ENCODE peak calls at places on chromosomes 5 and 9, in seven cellular contexts. One of them, this sample, is unnamed.
A peak's percentile ranks its signal among the peaks of the same experiment; 100 is the strongest.

GRCh38 chr5:95848701-95849100 is 26.2 kb upstream of the GLRX start:
- DNase-seq in progenitor cell of endocrine pancreas: no peak
- DNase-seq in SK-N-SH: no peak
- DNase-seq in A549: no peak
- DNase-seq in AG09319: no peak
- DNase-seq in lower leg skin: no peak
- DNase-seq in epithelial cell of esophagus: no peak
- DNase-seq in this sample: no peak

GRCh38 chr5:53002491-53002890 is 13.3 kb downstream of the ITGA2 start:
- DNase-seq in progenitor cell of endocrine pancreas: no peak
- DNase-seq in epithelial cell of esophagus: no peak
- DNase-seq in SK-N-SH: no peak
- DNase-seq in lower leg skin: no peak
- DNase-seq in AG09319: no peak
- DNase-seq in A549: no peak
- DNase-seq in this sample: no peak

GRCh38 chr9:7536310-7536939 is 263.2 kb downstream of the DMAC1 start:
- DNase-seq in A549: peak; percentile 21
- DNase-seq in lower leg skin: no peak
- DNase-seq in progenitor cell of endocrine pancreas: no peak
- DNase-seq in AG09319: peak; percentile 3
- DNase-seq in epithelial cell of esophagus: peak; percentile 71
- DNase-seq in SK-N-SH: peak; percentile 45
- DNase-seq in this sample: no peak

GRCh38 chr5:35856186-35857003 is at the start of gene IL7R:
- DNase-seq in epithelial cell of esophagus: peak; percentile 19
- DNase-seq in lower leg skin: no peak
- DNase-seq in A549: no peak
- DNase-seq in SK-N-SH: no peak
- DNase-seq in AG09319: no peak
- DNase-seq in progenitor cell of endocrine pancreas: no peak
- DNase-seq in this sample: no peak

GRCh38 chr9:71518045-71518888 is 250.0 kb downstream of the CEMIP2 start:
- DNase-seq in SK-N-SH: no peak
- DNase-seq in A549: no peak
- DNase-seq in epithelial cell of esophagus: no peak
- DNase-seq in progenitor cell of endocrine pancreas: no peak
- DNase-seq in lower leg skin: no peak
- DNase-seq in AG09319: no peak
- DNase-seq in this sample: no peak

GRCh38 chr9:72925891-72926290 is 27.0 kb downstream of the ALDH1A1 start:
- DNase-seq in A549: no peak
- DNase-seq in AG09319: no peak
- DNase-seq in SK-N-SH: no peak
- DNase-seq in lower leg skin: no peak
- DNase-seq in progenitor cell of endocrine pancreas: no peak
- DNase-seq in epithelial cell of esophagus: no peak
- DNase-seq in this sample: no peak

GRCh38 chr5:174056064-174056842 is 10.7 kb downstream of the NSG2 start:
- DNase-seq in AG09319: no peak
- DNase-seq in SK-N-SH: no peak
- DNase-seq in epithelial cell of esophagus: no peak
- DNase-seq in progenitor cell of endocrine pancreas: no peak
- DNase-seq in lower leg skin: no peak
- DNase-seq in A549: no peak
- DNase-seq in this sample: no peak

GRCh38 chr5:174404848-174405247 is 319.5 kb upstream of the MSX2 start:
- DNase-seq in progenitor cell of endocrine pancreas: no peak
- DNase-seq in A549: no peak
- DNase-seq in AG09319: no peak
- DNase-seq in SK-N-SH: no peak
- DNase-seq in epithelial cell of esophagus: no peak
- DNase-seq in lower leg skin: no peak
- DNase-seq in this sample: no peak

GRCh38 chr9:126113176-126113575 is 213.5 kb upstream of the MVB12B start:
- DNase-seq in SK-N-SH: no peak
- DNase-seq in A549: no peak
- DNase-seq in lower leg skin: peak; percentile 43
- DNase-seq in AG09319: no peak
- DNase-seq in progenitor cell of endocrine pancreas: no peak
- DNase-seq in epithelial cell of esophagus: no peak
- DNase-seq in this sample: peak; percentile 22

GRCh38 chr5:81183811-81184748 is 49.0 kb upstream of the CKMT2 start:
- DNase-seq in progenitor cell of endocrine pancreas: no peak
- DNase-seq in lower leg skin: no peak
- DNase-seq in SK-N-SH: peak; percentile 64
- DNase-seq in A549: no peak
- DNase-seq in AG09319: no peak
- DNase-seq in epithelial cell of esophagus: no peak
- DNase-seq in this sample: no peak

GRCh38 chr5:73687357-73687756 is 61.4 kb downstream of the ARHGEF28 start:
- DNase-seq in progenitor cell of endocrine pancreas: no peak
- DNase-seq in SK-N-SH: no peak
- DNase-seq in lower leg skin: no peak
- DNase-seq in AG09319: no peak
- DNase-seq in A549: no peak
- DNase-seq in epithelial cell of esophagus: no peak
- DNase-seq in this sample: no peak

GRCh38 chr9:112559629-112560413 is 73.2 kb downstream of the KIAA1958 start:
- DNase-seq in A549: no peak
- DNase-seq in lower leg skin: no peak
- DNase-seq in epithelial cell of esophagus: no peak
- DNase-seq in SK-N-SH: no peak
- DNase-seq in progenitor cell of endocrine pancreas: no peak
- DNase-seq in AG09319: no peak
- DNase-seq in this sample: no peak

GRCh38 chr5:120447706-120448239 is 16.3 kb upstream of the PRR16 start:
- DNase-seq in progenitor cell of endocrine pancreas: no peak
- DNase-seq in AG09319: no peak
- DNase-seq in lower leg skin: no peak
- DNase-seq in SK-N-SH: peak; percentile 25
- DNase-seq in A549: no peak
- DNase-seq in epithelial cell of esophagus: peak; percentile 66
- DNase-seq in this sample: no peak
- TF ChIP-seq CTCF in progenitor cell of endocrine pancreas: no peak
- TF ChIP-seq CTCF in AG09319: no peak
- TF ChIP-seq CTCF in lower leg skin: no peak
- TF ChIP-seq CTCF in SK-N-SH: peak; percentile 24
- TF ChIP-seq CTCF in A549: no peak
- TF ChIP-seq CTCF in epithelial cell of esophagus: peak; percentile 24
- TF ChIP-seq CTCF in this sample: no peak

DNA sequence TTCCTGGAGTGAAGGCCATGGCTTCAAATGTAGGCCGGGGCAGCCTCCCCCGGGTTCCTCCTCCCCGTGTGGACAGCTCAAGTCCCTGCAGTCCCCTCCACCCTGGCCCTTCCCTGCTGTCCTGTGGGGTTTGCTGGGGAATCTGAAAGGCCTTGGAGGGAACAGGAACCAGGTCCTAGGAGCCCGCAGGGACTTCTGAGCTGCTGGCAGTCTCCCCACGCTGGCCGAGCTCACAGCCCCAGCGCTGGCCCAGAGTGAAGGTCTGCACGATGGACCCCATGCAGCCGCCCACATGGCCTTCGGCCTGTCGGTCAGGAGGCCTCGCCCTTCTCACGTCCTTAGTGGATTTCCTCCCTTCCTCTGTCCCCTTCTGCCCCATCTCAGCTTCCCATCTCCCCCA is 25.7 kb upstream of the NOTCH1 start:
- DNase-seq in progenitor cell of endocrine pancreas: no peak
- DNase-seq in lower leg skin: no peak
- DNase-seq in AG09319: no peak
- DNase-seq in A549: no peak
- DNase-seq in SK-N-SH: no peak
- DNase-seq in epithelial cell of esophagus: no peak
- DNase-seq in this sample: no peak
- TF ChIP-seq CTCF in progenitor cell of endocrine pancreas: no peak
- TF ChIP-seq CTCF in lower leg skin: no peak
- TF ChIP-seq CTCF in AG09319: no peak
- TF ChIP-seq CTCF in A549: no peak
- TF ChIP-seq CTCF in SK-N-SH: no peak
- TF ChIP-seq CTCF in epithelial cell of esophagus: no peak
- TF ChIP-seq CTCF in this sample: peak; percentile 32

GRCh38 chr5:169149317-169149716 is 151.6 kb downstream of the SLIT3 start:
- DNase-seq in progenitor cell of endocrine pancreas: no peak
- DNase-seq in AG09319: no peak
- DNase-seq in A549: peak; percentile 22
- DNase-seq in lower leg skin: peak; percentile 26
- DNase-seq in epithelial cell of esophagus: no peak
- DNase-seq in SK-N-SH: peak; percentile 51
- DNase-seq in this sample: no peak
- TF ChIP-seq CTCF in progenitor cell of endocrine pancreas: peak; percentile 56
- TF ChIP-seq CTCF in AG09319: peak; percentile 18
- TF ChIP-seq CTCF in A549: peak; percentile 47
- TF ChIP-seq CTCF in lower leg skin: no peak
- TF ChIP-seq CTCF in epithelial cell of esophagus: no peak
- TF ChIP-seq CTCF in SK-N-SH: peak; percentile 57
- TF ChIP-seq CTCF in this sample: peak; percentile 74

GRCh38 chr9:121440265-121440664 is 59.4 kb downstream of the GGTA1 start:
- DNase-seq in AG09319: no peak
- DNase-seq in A549: peak; percentile 70
- DNase-seq in SK-N-SH: peak; percentile 33
- DNase-seq in lower leg skin: no peak
- DNase-seq in epithelial cell of esophagus: peak; percentile 22
- DNase-seq in progenitor cell of endocrine pancreas: no peak
- DNase-seq in this sample: no peak
- TF ChIP-seq CTCF in AG09319: peak; percentile 8
- TF ChIP-seq CTCF in A549: peak; percentile 40
- TF ChIP-seq CTCF in SK-N-SH: peak; percentile 53
- TF ChIP-seq CTCF in lower leg skin: no peak
- TF ChIP-seq CTCF in epithelial cell of esophagus: no peak
- TF ChIP-seq CTCF in progenitor cell of endocrine pancreas: peak; percentile 36
- TF ChIP-seq CTCF in this sample: peak; percentile 58

GRCh38 chr9:135641047-135641446 is 1.7 kb upstream of the GLT6D1 start:
- DNase-seq in lower leg skin: peak; percentile 36
- DNase-seq in SK-N-SH: no peak
- DNase-seq in AG09319: no peak
- DNase-seq in A549: no peak
- DNase-seq in epithelial cell of esophagus: no peak
- DNase-seq in progenitor cell of endocrine pancreas: no peak
- DNase-seq in this sample: no peak

GRCh38 chr9:135641745-135642144 is 2.4 kb upstream of the GLT6D1 start:
- DNase-seq in SK-N-SH: no peak
- DNase-seq in AG09319: no peak
- DNase-seq in progenitor cell of endocrine pancreas: no peak
- DNase-seq in epithelial cell of esophagus: no peak
- DNase-seq in A549: no peak
- DNase-seq in lower leg skin: peak; percentile 15
- DNase-seq in this sample: no peak

GRCh38 chr9:135647897-135648296 is 8.6 kb upstream of the GLT6D1 start:
- DNase-seq in progenitor cell of endocrine pancreas: no peak
- DNase-seq in lower leg skin: peak; percentile 14
- DNase-seq in epithelial cell of esophagus: no peak
- DNase-seq in A549: no peak
- DNase-seq in SK-N-SH: no peak
- DNase-seq in AG09319: no peak
- DNase-seq in this sample: peak; percentile 1

GRCh38 chr9:135648494-135649410 is 9.4 kb upstream of the GLT6D1 start:
- DNase-seq in A549: no peak
- DNase-seq in epithelial cell of esophagus: no peak
- DNase-seq in AG09319: no peak
- DNase-seq in progenitor cell of endocrine pancreas: no peak
- DNase-seq in lower leg skin: peak; percentile 10
- DNase-seq in SK-N-SH: no peak
- DNase-seq in this sample: peak; percentile 8

DNA sequence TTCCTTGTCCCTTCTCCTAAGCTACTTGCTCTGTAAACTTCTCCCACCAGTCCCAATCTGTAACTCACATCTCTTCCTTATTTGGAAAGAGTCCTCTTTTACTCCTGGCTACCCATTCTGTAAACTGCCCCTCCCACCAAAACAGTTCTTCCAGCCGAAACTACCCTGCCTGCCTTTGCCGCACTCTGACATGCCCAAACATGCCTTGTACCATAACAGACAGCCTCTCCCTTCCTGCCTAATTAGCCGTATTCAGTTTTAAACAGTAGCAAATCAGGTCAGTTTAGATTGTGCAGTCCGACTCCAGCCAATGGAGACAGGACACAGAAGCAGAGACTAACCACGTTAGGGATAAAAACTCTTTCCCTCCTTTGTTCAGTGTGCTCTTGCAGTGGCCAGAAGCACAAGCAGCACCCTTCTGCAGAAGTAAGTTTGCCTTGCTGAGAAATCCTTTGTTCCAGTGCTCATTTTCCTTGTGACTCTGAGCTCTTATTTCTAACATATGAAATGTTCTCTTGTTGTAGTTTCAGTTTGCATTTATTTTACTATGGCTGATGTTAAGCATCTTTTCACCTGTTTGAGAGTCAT is 5.4 kb upstream of the GLT6D1 start:
- DNase-seq in lower leg skin: peak; percentile 6
- DNase-seq in epithelial cell of esophagus: no peak
- DNase-seq in AG09319: no peak
- DNase-seq in progenitor cell of endocrine pancreas: no peak
- DNase-seq in SK-N-SH: no peak
- DNase-seq in A549: no peak
- DNase-seq in this sample: no peak
- TF ChIP-seq CTCF in lower leg skin: no peak
- TF ChIP-seq CTCF in epithelial cell of esophagus: no peak
- TF ChIP-seq CTCF in AG09319: no peak
- TF ChIP-seq CTCF in progenitor cell of endocrine pancreas: no peak
- TF ChIP-seq CTCF in SK-N-SH: no peak
- TF ChIP-seq CTCF in A549: no peak
- TF ChIP-seq CTCF in this sample: no peak

This sample was measured in type B pancreatic cell.